ENCODE peak calls at places on chromosomes 1 and 21, in four cellular contexts. G is non-pigmented ciliary epithelial cell, L is Ammon's horn, Y is hypothalamus. V is an unnamed sample.

GRCh38 chr1:113912594-113913311 is 7.6 kb downstream of the DCLRE1B start:
- DNase-seq in G (no peak), Y (peak), L (peak), V (peak)

GRCh38 chr1:244896550-244896949 is 32.2 kb upstream of the HNRNPU start:
- DNase-seq in G (peak), L (no peak), Y (no peak), V (no peak)

GRCh38 chr1:14742181-14742980 is 143.9 kb downstream of the KAZN start:
- DNase-seq in Y (no peak), L (peak), G (peak), V (no peak)

GRCh38 chr21:46243325-46243724 is 14.8 kb upstream of the LSS start:
- DNase-seq in L (no peak), G (no peak), Y (no peak), V (no peak)

GRCh38 chr1:92191726-92192125 is 26.0 kb upstream of the C1orf146 start:
- DNase-seq in G (no peak), Y (no peak), L (no peak), V (no peak)

GRCh38 chr1:147892216-147892615 is 10.4 kb upstream of the GJA8 start:
- DNase-seq in Y (no peak), L (peak), G (no peak), V (peak)

GRCh38 chr1:39680751-39681150 is 8.8 kb upstream of the NT5C1A start:
- DNase-seq in G (no peak), L (no peak), Y (no peak), V (no peak)

GRCh38 chr1:12085643-12086260 is 22.6 kb downstream of the TNFRSF8 start:
- DNase-seq in Y (no peak), G (no peak), L (no peak), V (no peak)

GRCh38 chr1:197444754-197445153 is 176.7 kb downstream of the CRB1 start:
- DNase-seq in Y (no peak), G (no peak), L (no peak), V (no peak)